ENCODE peak calls at places on chromosomes 4 and X, in seven cellular contexts. R is CD4-positive, alpha-beta T cell; N is neuronal stem cell; G is CD8-positive, alpha-beta memory T cell; Z is cardiac muscle cell; A is mammary epithelial cell; K is uterus. M is an unnamed sample.

GRCh38 chrX:338836-339400 is 20.3 kb upstream of the GTPBP6 start:
- DNase-seq in Z (no peak), A (no peak), N (no peak), G (no peak), R (no peak), K (no peak), M (no peak)

GRCh38 chr4:177381762-177382310 is 60.4 kb downstream of the AGA start:
- DNase-seq in K (no peak), Z (no peak), N (no peak), G (no peak), R (no peak), A (no peak), M (no peak)

GRCh38 chr4:149785686-149786431 is 29.8 kb downstream of the IQCM start:
- DNase-seq in Z (peak; percentile 39), A (peak; percentile 39), N (no peak), K (no peak), G (no peak), R (no peak), M (peak; percentile 20)

GRCh38 chr4:78379040-78379439 is 172.5 kb upstream of the ANXA3 start:
- DNase-seq in Z (no peak), N (no peak), A (peak; percentile 23), G (no peak), K (no peak), R (no peak), M (no peak)

GRCh38 chrX:151031365-151031975 is 48.3 kb downstream of the HMGB3 start:
- DNase-seq in G (no peak), Z (no peak), K (no peak), N (no peak), A (no peak), R (no peak), M (no peak)

GRCh38 chr4:2886622-2887021 is 43.0 kb downstream of the ADD1 start:
- DNase-seq in R (no peak), K (no peak), A (no peak), G (no peak), Z (no peak), N (no peak), M (no peak)

GRCh38 chr4:184349283-184350039 is 124.9 kb downstream of the IRF2 start:
- DNase-seq in G (no peak), N (no peak), Z (no peak), K (no peak), A (no peak), R (no peak), M (no peak)

GRCh38 chr4:25925486-25926201 is 11.6 kb downstream of the SMIM20 start:
- DNase-seq in G (no peak), Z (peak; percentile 59), R (no peak), K (no peak), N (no peak), A (peak; percentile 20), M (peak; percentile 25)

GRCh38 chrX:56068274-56068758 is 163.8 kb upstream of the KLF8 start:
- DNase-seq in G (no peak), N (no peak), R (no peak), A (no peak), K (no peak), Z (no peak), M (no peak)

GRCh38 chr4:58475097-58475496 is 1364.9 kb upstream of the IGFBP7 start:
- DNase-seq in Z (no peak), K (no peak), A (no peak), G (no peak), N (no peak), R (no peak), M (no peak)

GRCh38 chr4:3422241-3422801 is 19.4 kb upstream of the HGFAC start:
- DNase-seq in A (no peak), G (no peak), K (no peak), R (no peak), N (no peak), Z (no peak), M (no peak)

GRCh38 chr4:20287246-20287645 is 35.5 kb downstream of the SLIT2 start:
- DNase-seq in Z (no peak), R (no peak), A (no peak), G (no peak), K (no peak), N (no peak), M (no peak)

GRCh38 chr4:123478859-123479345 is 82.3 kb downstream of the SPRY1 start:
- DNase-seq in R (no peak), A (peak; percentile 77), K (no peak), G (no peak), Z (peak; percentile 60), N (no peak), M (no peak)

GRCh38 chr4:113433536-113434246 is 327.8 kb downstream of the CAMK2D start:
- DNase-seq in K (no peak), R (no peak), A (no peak), N (no peak), Z (peak; percentile 22), G (no peak), M (no peak)

GRCh38 chrX:77742788-77743476 is 43.1 kb downstream of the ATRX start:
- DNase-seq in R (no peak), G (no peak), N (no peak), A (no peak), Z (no peak), K (no peak), M (no peak)

GRCh38 chr4:4631150-4631549 is 89.3 kb upstream of the STX18 start:
- DNase-seq in R (no peak), G (no peak), K (no peak), A (no peak), N (no peak), Z (no peak), M (no peak)

GRCh38 chr4:4639370-4639769 is 97.5 kb upstream of the STX18 start:
- DNase-seq in G (no peak), K (no peak), R (no peak), N (no peak), Z (no peak), A (no peak), M (no peak)

GRCh38 chr4:4637710-4638109 is 95.9 kb upstream of the STX18 start:
- DNase-seq in R (no peak), N (no peak), K (no peak), G (no peak), A (no peak), Z (no peak), M (no peak)

GRCh38 chr4:4627906-4628305 is 86.1 kb upstream of the STX18 start:
- DNase-seq in Z (no peak), N (no peak), A (no peak), R (no peak), G (no peak), K (no peak), M (no peak)

DNA sequence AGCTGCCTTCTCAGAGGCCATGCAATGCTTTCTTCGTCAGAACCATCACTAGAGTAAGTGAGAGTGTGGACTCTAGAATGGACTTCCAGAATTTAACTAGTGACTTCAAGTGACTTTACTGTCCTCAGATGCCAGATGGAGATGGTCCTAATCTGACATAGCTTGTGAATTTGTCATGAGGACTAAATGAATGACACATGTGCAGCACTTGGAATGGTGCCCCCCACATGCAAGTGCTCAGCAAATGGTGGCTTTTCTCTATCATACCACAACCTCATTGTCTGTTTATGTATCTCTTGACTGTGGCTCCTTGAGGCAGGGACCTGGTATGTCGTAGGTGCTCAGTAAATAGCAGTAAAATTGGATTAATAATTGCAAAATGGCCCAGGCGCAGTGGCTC is 91.6 kb upstream of the STX18 start:
- DNase-seq in K (no peak), R (no peak), Z (no peak), A (no peak), G (no peak), N (no peak), M (no peak)
- H3K27me3 ChIP-seq in K (no peaks in the 10 kb centered on the region), R (no peaks in the 10 kb centered on the region), Z (no peaks in the 10 kb centered on the region), A (no peaks in the 10 kb centered on the region), G (no peaks in the 10 kb centered on the region), N (no peaks in the 10 kb centered on the region), M (no peaks in the 10 kb centered on the region)

GRCh38 chrX:11309220-11309619 is 16.0 kb downstream of the AMELX start:
- DNase-seq in N (no peak), R (no peak), A (no peak), K (no peak), Z (peak; percentile 14), G (no peak), M (no peak)

GRCh38 chrX:11304829-11305228 is 11.6 kb downstream of the AMELX start:
- DNase-seq in K (no peak), A (no peak), N (no peak), R (no peak), G (no peak), Z (no peak), M (no peak)

GRCh38 chrX:11305641-11306040 is 12.4 kb downstream of the AMELX start:
- DNase-seq in R (no peak), G (no peak), K (no peak), A (no peak), N (no peak), Z (no peak), M (no peak)
- H3K27me3 ChIP-seq in R (no peaks in the 10 kb centered on the region), G (no peaks in the 10 kb centered on the region), K (no peaks in the 10 kb centered on the region), A (no peaks in the 10 kb centered on the region), N (no peaks in the 10 kb centered on the region), Z (no peaks in the 10 kb centered on the region), M (no peaks in the 10 kb centered on the region)

GRCh38 chr4:23213198-23213597 is 520.5 kb downstream of the GBA3 start:
- DNase-seq in G (no peak), A (no peak), R (no peak), N (no peak), K (no peak), Z (no peak), M (no peak)
- H3K27me3 ChIP-seq in G (no peaks in the 10 kb centered on the region), A (no peaks in the 10 kb centered on the region), R (no peaks in the 10 kb centered on the region), N (no peaks in the 10 kb centered on the region), K (no peaks in the 10 kb centered on the region), Z (no peaks in the 10 kb centered on the region), M (no peaks in the 10 kb centered on the region)

GRCh38 chrX:108169768-108170167 is 78.2 kb downstream of the ATG4A start:
- DNase-seq in G (no peak), R (no peak), A (no peak), N (no peak), Z (no peak), K (no peak), M (no peak)

GRCh38 chrX:108167211-108167872 is 75.8 kb downstream of the ATG4A start:
- DNase-seq in Z (peak; percentile 65), A (peak; percentile 56), K (no peak), G (no peak), R (no peak), N (no peak), M (no peak)

GRCh38 chrX:108171671-108172070 is 80.1 kb downstream of the ATG4A start:
- DNase-seq in N (no peak), A (no peak), G (no peak), Z (no peak), R (no peak), K (no peak), M (no peak)

GRCh38 chrX:108165349-108166111 is 74.0 kb downstream of the ATG4A start:
- DNase-seq in R (no peak), N (peak; percentile 3), G (no peak), K (peak; percentile 26), Z (peak; percentile 72), A (peak; percentile 32), M (no peak)

DNA sequence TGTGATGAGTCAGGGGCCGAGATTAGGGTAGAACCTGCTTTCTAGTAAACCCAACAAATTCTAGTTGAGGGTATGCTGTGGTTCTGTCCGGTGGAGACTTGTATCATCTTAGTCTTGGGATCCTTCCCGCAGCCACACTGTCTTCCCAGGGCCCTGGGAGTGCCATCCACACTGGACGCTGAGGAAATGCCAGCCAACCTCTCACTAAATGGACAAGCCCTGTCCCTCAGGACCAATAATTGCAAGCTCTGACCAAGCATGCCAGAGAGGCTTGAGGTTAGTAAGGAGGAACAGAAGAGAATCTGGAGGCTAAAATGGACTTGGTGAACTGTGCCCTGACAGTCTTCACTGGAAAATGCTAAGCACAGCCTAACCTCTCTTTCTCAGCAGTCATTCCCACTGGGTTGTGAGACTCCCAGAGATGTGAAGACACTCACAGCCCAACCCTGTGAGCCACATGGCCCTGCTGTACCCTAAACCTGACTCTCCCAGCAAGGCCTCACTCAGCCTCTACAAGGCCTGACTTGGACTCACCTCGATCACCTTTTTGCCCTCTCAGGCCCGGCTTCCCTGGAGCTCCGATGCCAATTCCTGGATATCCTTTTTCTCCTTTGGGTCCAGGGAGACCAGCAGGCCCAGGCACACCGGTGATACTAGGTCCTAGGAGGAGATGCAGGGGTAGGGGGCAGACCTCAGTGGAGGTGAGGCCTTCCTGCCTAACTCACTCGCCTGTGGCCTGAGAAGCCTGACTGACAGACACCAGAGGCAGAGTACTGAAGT is 77.6 kb downstream of the ATG4A start:
- DNase-seq in R (no peak), K (no peak), Z (no peak), G (no peak), N (no peak), A (no peak), M (no peak)
- H3K27me3 ChIP-seq in R (no peaks in the 10 kb centered on the region), K (no peaks in the 10 kb centered on the region), Z (no peaks in the 10 kb centered on the region), G (no peaks in the 10 kb centered on the region), N (no peaks in the 10 kb centered on the region), A (no peaks in the 10 kb centered on the region), M (no peaks in the 10 kb centered on the region)

M was measured in iPS DF 6.9.